ENCODE peak calls at places on chromosomes 13 and 19, in six cellular contexts. N, V, S, R, E and K are unnamed samples.

GRCh38 chr19:52669586-52669985 is 31.4 kb upstream of the ZNF83 start:
- DNase-seq in V (no peak), E (no peak), S (no peak), N (no peak), R (no peak), K (no peak)

GRCh38 chr19:44682807-44683206 is 11.5 kb downstream of the CEACAM19 start:
- DNase-seq in R (no peak), N (no peak), S (no peak), E (no peak), V (no peak), K (no peak)

GRCh38 chr19:19145281-19145999 is 7.2 kb upstream of the TMEM161A start:
- DNase-seq in E (no peak), N (no peak), R (no peak), S (no peak), V (no peak), K (no peak)

GRCh38 chr19:32914879-32915278 is 45.3 kb upstream of the SLC7A9 start:
- DNase-seq in S (no peak), N (no peak), R (no peak), V (no peak), E (no peak), K (no peak)

GRCh38 chr13:105090244-105090643 is 1445.2 kb downstream of the EFNB2 start:
- DNase-seq in S (no peak), V (no peak), R (no peak), E (no peak), N (no peak), K (no peak)

GRCh38 chr19:49514151-49514550 is 1.7 kb downstream of the FCGRT start:
- DNase-seq in S (no peak), V (no peak), N (no peak), E (no peak), R (no peak), K (no peak)

GRCh38 chr19:33273881-33274662 is 28.3 kb downstream of the CEBPA start:
- DNase-seq in S (peak), E (no peak), V (peak), R (peak), N (no peak), K (peak)

GRCh38 chr19:15323496-15324235 is 8.7 kb downstream of the BRD4 start:
- DNase-seq in S (no peak), R (no peak), E (no peak), V (no peak), N (no peak), K (no peak)

GRCh38 chr13:51834581-51835158 is 10.3 kb downstream of the TMEM272 start:
- DNase-seq in S (no peak), E (no peak), R (no peak), V (no peak), N (no peak), K (no peak)

GRCh38 chr13:86846501-86846900 is 824.7 kb upstream of the SLITRK5 start:
- DNase-seq in S (no peak), V (no peak), R (no peak), E (no peak), N (no peak), K (no peak)

GRCh38 chr19:13813147-13813546 is 17.9 kb downstream of the ZSWIM4 start:
- DNase-seq in V (no peak), E (no peak), N (no peak), S (no peak), R (no peak), K (no peak)

GRCh38 chr13:30880756-30881155 is 25.3 kb upstream of the MEDAG start:
- DNase-seq in R (no peak), V (no peak), S (peak), E (no peak), N (no peak), K (no peak)

GRCh38 chr13:31965361-31966066 is 66.1 kb upstream of the FRY start:
- DNase-seq in R (no peak), N (no peak), V (no peak), E (no peak), S (no peak), K (no peak)

GRCh38 chr13:20969182-20969581 is 66.6 kb upstream of the XPO4 start:
- DNase-seq in N (no peak), S (no peak), V (no peak), R (no peak), E (no peak), K (no peak)

GRCh38 chr13:37681295-37682032 is 82.9 kb upstream of the POSTN start:
- DNase-seq in E (no peak), V (no peak), S (peak), N (no peak), R (no peak), K (no peak)

GRCh38 chr19:55257461-55258411 is 1.1 kb downstream of the PPP6R1 start:
- DNase-seq in V (no peak), R (peak), N (no peak), E (no peak), S (no peak), K (no peak)

GRCh38 chr13:48078251-48078656 is 16.6 kb downstream of the MED4 start:
- DNase-seq in N (no peak), V (no peak), S (no peak), E (no peak), R (no peak), K (no peak)

GRCh38 chr13:50951366-50951765 is 41.8 kb downstream of the RNASEH2B start:
- DNase-seq in R (no peak), E (no peak), V (no peak), S (no peak), N (no peak), K (no peak)

GRCh38 chr13:54016548-54016947 is 987.9 kb downstream of the OLFM4 start:
- DNase-seq in N (no peak), R (no peak), V (no peak), E (no peak), S (no peak), K (no peak)

GRCh38 chr13:57787058-57787791 is 155.7 kb downstream of the PCDH17 start:
- DNase-seq in V (no peak), N (no peak), S (no peak), E (no peak), R (no peak), K (no peak)

GRCh38 chr13:92074658-92075057 is 676.2 kb downstream of the GPC5 start:
- DNase-seq in E (no peak), R (peak), V (no peak), N (no peak), S (no peak), K (no peak)

GRCh38 chr19:50510700-50511068 is 307 bp downstream of the JOSD2 start:
- DNase-seq in E (no peak), V (no peak), R (no peak), S (no peak), N (no peak), K (no peak)

GRCh38 chr13:102631198-102631597 is 34.4 kb downstream of the TPP2 start:
- DNase-seq in V (no peak), E (no peak), R (no peak), S (no peak), N (no peak), K (no peak)

GRCh38 chr19:40976134-40976533 is 14.9 kb upstream of the CYP2B6 start:
- DNase-seq in R (no peak), S (no peak), V (no peak), N (no peak), E (no peak), K (no peak)
- TF ChIP-seq CTCF in R (no peak), S (no peak), V (no peak), N (no peak), E (no peak), K (no peak)

DNA sequence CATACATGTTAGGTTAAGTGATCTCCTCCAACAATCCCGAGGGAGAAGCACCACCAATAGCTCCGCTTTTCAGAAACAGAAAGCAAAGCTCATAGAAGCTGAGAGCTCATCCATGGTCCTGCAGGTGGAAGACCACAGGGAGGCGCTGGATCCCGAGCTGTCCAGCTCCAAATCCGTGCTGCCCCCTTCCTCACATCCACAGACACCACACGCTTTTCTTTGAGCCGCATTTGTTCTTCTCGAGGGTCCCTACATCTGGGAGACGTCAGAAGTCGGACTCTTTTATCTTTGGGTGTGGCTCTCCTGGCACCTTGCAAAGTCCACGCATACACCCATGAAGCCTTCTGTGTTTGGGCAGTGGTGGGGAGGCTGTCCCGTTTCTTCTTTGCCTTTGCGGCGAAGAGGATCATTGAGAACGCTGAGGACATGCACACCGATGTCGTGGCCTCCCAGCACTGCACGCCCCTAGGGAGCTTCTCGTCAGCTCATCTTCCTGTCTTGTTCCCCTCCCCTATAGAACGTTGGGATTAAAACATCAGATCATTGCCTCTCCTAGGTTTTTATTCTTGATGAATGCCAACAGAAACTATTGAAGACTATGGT is 184.8 kb downstream of the TEX29 start:
- DNase-seq in E (no peak), N (no peak), R (peak), V (no peak), S (no peak), K (no peak)
- TF ChIP-seq CTCF in E (no peak), N (peak), R (peak), V (no peak), S (no peak), K (no peak)

DNA sequence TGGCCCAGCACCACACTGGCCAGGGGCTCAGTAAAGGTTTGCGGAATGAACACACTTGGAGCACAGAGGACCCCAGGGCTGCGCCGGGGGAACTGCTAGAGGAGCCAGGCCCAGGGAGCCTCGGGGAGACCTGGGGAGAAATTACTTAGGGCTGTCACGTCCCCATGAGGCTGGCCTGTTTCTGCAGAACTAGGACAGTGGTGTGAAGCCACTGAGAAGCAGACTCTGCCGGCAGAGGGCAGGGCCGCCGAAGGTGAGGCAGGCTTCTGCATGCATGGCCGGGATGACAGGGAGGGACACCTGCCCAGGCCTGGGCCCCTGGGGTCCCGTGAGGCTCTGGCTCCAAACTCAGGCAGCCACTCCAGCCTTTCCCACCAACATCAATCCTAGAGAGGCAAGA is 26.4 kb downstream of the ELAVL1 start:
- DNase-seq in S (no peak), N (peak), V (no peak), R (no peak), E (no peak), K (no peak)
- TF ChIP-seq CTCF in S (no peak), N (no peak), V (no peak), R (no peak), E (no peak), K (no peak)

DNA sequence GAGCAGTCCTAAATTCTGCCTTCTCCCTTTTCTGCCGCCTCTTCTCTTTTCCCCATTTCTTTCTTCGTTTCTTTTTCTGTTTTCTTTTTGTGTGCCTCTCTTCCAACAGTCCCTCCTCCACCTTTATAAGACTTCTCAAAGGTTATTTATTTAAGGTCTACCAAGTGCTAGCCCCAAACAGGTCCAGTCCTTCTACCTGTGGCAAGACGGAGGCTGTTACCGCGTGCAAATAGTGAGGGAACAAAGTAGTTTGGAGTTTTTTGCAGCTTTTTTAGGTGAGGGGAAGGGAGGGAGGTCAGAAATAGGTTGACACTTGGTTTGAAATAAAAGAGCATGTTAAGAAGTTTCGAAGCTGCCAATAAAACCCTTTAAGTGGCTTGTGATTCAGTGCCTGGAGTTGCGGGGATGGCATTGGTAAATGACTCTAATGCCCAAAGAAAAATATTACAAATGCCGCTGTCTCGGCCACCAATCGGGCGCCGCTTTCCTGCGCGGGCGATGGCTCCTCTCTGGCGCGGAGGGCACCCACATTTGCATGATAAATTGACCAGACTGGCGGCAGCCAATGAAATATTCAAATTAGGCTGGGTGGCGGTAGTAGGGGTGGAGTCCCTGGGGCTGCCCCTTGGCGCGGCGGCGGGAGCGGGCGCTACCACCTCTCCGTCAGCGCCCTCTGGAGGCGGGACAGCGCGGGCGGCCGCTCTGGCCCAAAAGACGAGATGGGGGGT is 7.5 kb upstream of the TSHZ3 start:
- DNase-seq in R (peak), S (no peak), N (no peak), V (no peak), E (no peak), K (no peak)
- TF ChIP-seq CTCF in R (peak), S (peak), N (peak), V (peak), E (peak), K (no peak)

GRCh38 chr19:47608074-47608907 is 643 bp upstream of the BICRA start:
- DNase-seq in V (peak), E (peak), S (peak), R (peak), N (peak), K (peak)
- TF ChIP-seq CTCF in V (peak), E (peak), S (peak), R (no peak), N (no peak), K (no peak)

GRCh38 chr19:46980756-46981155 is 38.9 kb upstream of the NPAS1 start:
- DNase-seq in R (no peak), S (no peak), N (no peak), V (no peak), E (no peak), K (no peak)

GRCh38 chr19:46978470-46978869 is 41.2 kb upstream of the NPAS1 start:
- DNase-seq in V (no peak), R (no peak), S (no peak), N (no peak), E (no peak), K (no peak)

GRCh38 chr19:46977548-46977947 is 42.1 kb upstream of the NPAS1 start:
- DNase-seq in N (no peak), R (no peak), E (no peak), S (no peak), V (no peak), K (no peak)

GRCh38 chr19:46979770-46980105 is 39.9 kb upstream of the NPAS1 start:
- DNase-seq in V (no peak), N (no peak), S (no peak), R (no peak), E (no peak), K (no peak)

GRCh38 chr19:46979103-46979769 is 40.4 kb upstream of the NPAS1 start:
- DNase-seq in V (no peak), E (no peak), S (no peak), N (no peak), R (no peak), K (no peak)
- TF ChIP-seq CTCF in V (no peak), E (no peak), S (no peak), N (no peak), R (no peak), K (no peak)